ENCODE peak calls at places on chromosomes 6 and 20, in four cellular contexts. W is HepG2, H is SK-N-SH, X is H1. F is an unnamed sample.

GRCh38 chr6:119844385-119844784 is 494.8 kb upstream of the MAN1A1 start:
- DNase-seq in W (no peak), H (peak), X (no peak), F (no peak)

GRCh38 chr20:38290829-38291581 is 13.0 kb upstream of the BPI start:
- DNase-seq in W (peak), H (peak), X (peak), F (no peak)

GRCh38 chr6:39904946-39905639 is 29.2 kb downstream of the MOCS1 start:
- DNase-seq in W (no peak), H (no peak), X (no peak), F (no peak)

GRCh38 chr20:57326667-57327455 is 2.7 kb upstream of the SPO11 start:
- DNase-seq in W (no peak), H (no peak), X (no peak), F (no peak)

GRCh38 chr6:85920782-85921181 is 278.1 kb upstream of the SYNCRIP start:
- DNase-seq in W (no peak), H (no peak), X (no peak), F (no peak)

GRCh38 chr6:135876048-135876447 is 24.5 kb downstream of the PDE7B start:
- DNase-seq in W (no peak), H (no peak), X (no peak), F (no peak)

GRCh38 chr20:62549029-62549428 is 73.2 kb upstream of the GATA5 start:
- DNase-seq in W (no peak), H (no peak), X (no peak), F (no peak)

GRCh38 chr6:46948699-46949098 is 27.0 kb upstream of the ADGRF5 start:
- DNase-seq in W (no peak), H (no peak), X (no peak), F (no peak)

GRCh38 chr20:36306557-36307411 is 645 bp downstream of the DLGAP4 start:
- DNase-seq in W (no peak), H (peak), X (no peak), F (no peak)

GRCh38 chr20:41769650-41770049 is 151.5 kb upstream of the CHD6 start:
- DNase-seq in W (no peak), H (no peak), X (peak), F (no peak)

GRCh38 chr6:128655978-128656498 is 135.6 kb upstream of the PTPRK start:
- DNase-seq in W (no peak), H (no peak), X (no peak), F (peak)

GRCh38 chr6:35919085-35919826 is 1.6 kb downstream of the SRPK1 start:
- DNase-seq in W (peak), H (no peak), X (no peak), F (no peak)

GRCh38 chr6:17098538-17098937 is 3.3 kb upstream of the STMND1 start:
- DNase-seq in W (no peak), H (no peak), X (no peak), F (no peak)

GRCh38 chr6:113642714-113643442 is 214.3 kb upstream of the MARCKS start:
- DNase-seq in W (peak), H (peak), X (no peak), F (no peak)

DNA sequence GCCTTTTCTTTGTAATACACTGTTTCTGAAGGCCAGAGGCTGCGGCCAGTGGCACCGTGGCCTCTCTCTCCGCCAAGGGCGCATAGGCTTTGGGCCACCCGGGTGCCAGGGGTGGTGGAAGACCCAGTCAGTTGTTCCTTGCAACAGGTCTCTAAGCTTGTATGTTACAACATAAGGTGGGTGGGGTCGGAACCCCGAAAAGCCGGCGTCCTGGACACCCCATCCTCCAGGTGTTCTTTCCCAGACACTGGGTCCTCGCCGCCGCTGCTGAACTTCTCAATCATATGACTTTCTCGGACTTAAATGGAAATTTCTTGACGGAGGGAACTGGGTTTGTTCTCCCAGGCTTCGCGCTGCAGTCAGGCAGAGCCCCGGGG is 1.0 kb upstream of the KCNQ5 start:
- DNase-seq in W (no peak), H (peak), X (no peak), F (no peak)
- H3K9ac ChIP-seq in W (no peak), H (peak), X (no peak), F (peak)

DNA sequence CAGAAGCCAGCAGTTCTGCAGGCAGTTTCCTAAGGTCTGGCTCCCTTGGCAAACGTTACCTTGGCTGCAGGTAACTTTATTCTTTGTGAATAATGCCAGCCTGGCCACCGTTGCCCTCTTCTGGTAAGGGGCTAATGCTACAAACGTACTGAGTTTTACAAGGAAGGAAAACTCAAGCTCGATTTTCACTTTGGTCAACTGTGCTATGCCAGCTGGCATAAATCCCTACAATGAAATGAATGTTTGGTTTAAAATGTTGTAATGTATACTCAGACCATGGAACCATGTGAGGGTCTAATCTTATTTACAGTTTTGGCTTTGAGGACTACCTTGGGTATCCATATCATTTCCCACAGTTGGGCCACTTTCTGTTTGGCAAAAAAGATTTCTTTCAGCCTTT is 101.4 kb downstream of the SLX4IP start:
- DNase-seq in W (peak), H (no peak), X (peak), F (no peak)
- TF ChIP-seq TCF12 in W (no peak), H (no peak), X (no peak), F (no peak)

DNA sequence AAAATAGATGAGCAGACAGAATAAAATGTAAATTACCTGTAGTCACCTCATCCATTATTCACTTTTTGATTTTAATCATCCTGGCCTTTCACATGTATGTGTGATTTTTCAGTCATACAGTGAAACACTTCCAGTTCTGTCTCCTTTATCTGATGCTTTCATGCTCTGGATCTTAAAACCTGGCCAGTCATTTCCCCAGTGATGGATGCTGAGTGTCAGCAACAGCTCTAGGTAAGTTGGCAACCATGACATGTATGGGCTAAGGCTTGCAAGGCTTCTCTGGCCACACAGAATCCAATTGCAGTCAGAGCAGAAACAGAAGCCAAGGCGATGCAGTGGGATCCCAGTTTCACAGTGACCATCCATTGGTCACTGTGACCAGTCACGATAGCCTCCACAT is 35.8 kb downstream of the FBXO9 start:
- DNase-seq in W (no peak), H (no peak), X (no peak), F (no peak)
- H3K9ac ChIP-seq in W (no peak), H (no peak), X (no peak), F (no peak)

DNA sequence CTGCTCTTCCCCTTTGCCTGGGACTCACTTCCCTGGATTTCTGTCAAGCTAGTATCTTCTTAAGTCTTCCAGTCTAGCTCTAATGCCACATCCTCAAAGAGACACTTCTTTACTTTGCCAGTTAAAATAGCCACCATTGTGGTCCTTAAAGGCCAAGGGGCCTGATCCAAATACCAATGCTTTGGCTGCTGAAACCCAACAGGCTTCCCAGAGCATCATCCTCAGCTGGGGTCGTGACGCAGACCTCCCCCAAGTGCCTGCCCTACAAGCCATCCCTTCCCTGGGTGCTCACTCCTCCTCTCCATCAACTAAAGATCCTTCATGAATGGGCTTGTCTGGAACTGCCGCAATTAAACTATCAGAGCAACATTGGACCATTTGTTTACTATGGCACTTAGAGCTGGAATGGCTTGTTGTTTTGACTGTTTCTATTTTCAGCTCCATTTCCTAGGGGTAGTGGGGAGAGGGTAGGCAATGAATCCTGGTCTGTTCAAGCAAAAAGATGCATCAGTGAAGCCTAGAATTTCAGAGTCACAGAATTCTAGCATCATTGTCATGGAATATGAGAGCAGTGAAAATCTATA is 79.6 kb upstream of the SIRPA start:
- DNase-seq in W (no peak), H (no peak), X (no peak), F (no peak)
- TF ChIP-seq TCF12 in W (no peak), H (no peak), X (no peak), F (no peak)

GRCh38 chr20:9615766-9616454 is 101.5 kb downstream of the LAMP5 start:
- DNase-seq in W (no peak), H (no peak), X (no peak), F (peak)
- H3K9ac ChIP-seq in W (no peak), H (no peak), X (no peak), F (no peak)

GRCh38 chr20:8130840-8131526 is 1.1 kb upstream of the PLCB1 start:
- DNase-seq in W (no peak), H (no peak), X (no peak), F (no peak)

GRCh38 chr20:8132632-8133587 is 844 bp downstream of the PLCB1 start:
- DNase-seq in W (no peak), H (no peak), X (no peak), F (no peak)

GRCh38 chr20:8129211-8129986 is 2.7 kb upstream of the PLCB1 start:
- DNase-seq in W (peak), H (no peak), X (no peak), F (no peak)

GRCh38 chr20:8132015-8132631 is at the start of gene PLCB1:
- DNase-seq in W (peak), H (peak), X (peak), F (no peak)

DNA sequence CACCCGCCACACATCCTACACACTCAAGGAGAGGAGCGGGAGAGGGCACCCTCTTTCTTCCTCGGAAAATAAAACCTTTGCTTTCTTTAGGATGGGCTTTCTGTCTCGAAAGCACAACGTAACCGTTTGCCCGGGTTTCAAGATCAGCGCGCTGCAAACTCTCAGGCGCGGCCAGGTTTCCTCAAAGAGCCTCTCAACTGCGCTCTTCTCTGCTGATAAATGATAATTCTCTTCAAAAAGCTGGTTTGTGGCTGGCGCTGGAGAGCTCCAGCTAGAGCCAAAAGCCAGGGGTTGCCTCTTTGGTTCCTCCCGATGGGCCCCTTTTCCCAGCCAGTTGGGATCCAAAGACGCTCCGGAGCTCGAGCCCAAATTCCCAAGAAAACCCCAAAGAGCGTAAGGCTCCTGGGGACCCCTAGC is 460 bp upstream of the PLCB1 start:
- DNase-seq in W (no peak), H (no peak), X (no peak), F (no peak)
- TF ChIP-seq TCF12 in W (no peak), H (no peak), X (no peak), F (no peak)

GRCh38 chr6:96897396-96898240 is at the start of gene NDUFAF4:
- DNase-seq in W (peak), H (peak), X (peak), F (peak)
- H3K9ac ChIP-seq in W (peak), H (peak), X (peak), F (peak)

GRCh38 chr6:162379762-162380409 is 347.7 kb downstream of the PRKN start:
- DNase-seq in W (no peak), H (no peak), X (no peak), F (no peak)
- TF ChIP-seq TCF12 in W (no peak), H (no peak), X (no peak), F (no peak)

GRCh38 chr20:25865715-25866656 is 169.3 kb upstream of the ZNF337 start:
- DNase-seq in W (peak), H (peak), X (no peak), F (no peak)
- H3K9ac ChIP-seq in W (peak), H (peak), X (no peak), F (no peak)

GRCh38 chr6:56753801-56754200 is 111.1 kb upstream of the DST start:
- DNase-seq in W (no peak), H (no peak), X (no peak), F (no peak)

GRCh38 chr6:56749632-56750151 is 107.0 kb upstream of the DST start:
- DNase-seq in W (peak), H (no peak), X (no peak), F (no peak)

GRCh38 chr6:56751604-56752003 is 108.9 kb upstream of the DST start:
- DNase-seq in W (no peak), H (no peak), X (no peak), F (no peak)

GRCh38 chr6:56752534-56752933 is 109.8 kb upstream of the DST start:
- DNase-seq in W (no peak), H (no peak), X (no peak), F (no peak)

DNA sequence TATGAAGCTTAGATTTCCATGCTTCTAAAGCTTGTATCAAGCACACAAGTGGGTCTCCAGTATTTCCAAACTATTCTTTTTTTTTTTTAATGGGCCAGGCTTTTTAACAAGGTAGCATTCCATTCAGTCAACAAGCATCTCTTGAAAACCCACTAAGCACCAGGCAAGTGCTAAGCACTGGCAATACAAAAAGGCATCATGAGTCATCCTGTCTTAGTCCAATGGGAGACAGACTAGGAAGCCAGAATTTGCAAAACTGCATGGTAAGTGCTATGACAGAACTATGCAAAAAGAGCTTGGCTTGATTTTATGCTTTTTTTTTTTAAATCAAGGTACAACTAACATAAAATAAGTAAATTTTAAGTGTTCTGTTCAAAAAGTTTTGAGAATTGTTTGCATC is 109.3 kb upstream of the DST start:
- DNase-seq in W (no peak), H (no peak), X (no peak), F (no peak)
- TF ChIP-seq TCF12 in W (no peak), H (no peak), X (no peak), F (no peak)

F was measured in GM12878.